ENCODE peak calls at places on chromosomes 13 and 19, in four cellular contexts. E is A549, Z is K562, Q is GM12878. C is an unnamed sample.

GRCh38 chr19:3145909-3146676 is 10.3 kb downstream of the GNA15 start:
- DNase-seq in E (no peak), Z (peak; percentile 18), Q (no peak), C (no peak)

GRCh38 chr19:55930996-55931515 is 1.1 kb downstream of the NLRP13 start:
- DNase-seq in E (no peak), Z (no peak), Q (peak; percentile 35), C (no peak)

GRCh38 chr19:55451522-55452380 is 8.7 kb upstream of the SHISA7 start:
- DNase-seq in E (no peak), Z (peak; percentile 28), Q (no peak), C (no peak)

GRCh38 chr13:33053397-33054066 is 37.3 kb downstream of the KL start:
- DNase-seq in E (no peak), Z (no peak), Q (no peak), C (no peak)

GRCh38 chr13:85970727-85971126 is 171.5 kb upstream of the SLITRK6 start:
- DNase-seq in E (no peak), Z (no peak), Q (no peak), C (no peak)

GRCh38 chr19:39406656-39407393 is at the start of gene ZFP36:
- DNase-seq in E (peak; percentile 95), Z (peak; percentile 89), Q (no peak), C (peak; percentile 83)

GRCh38 chr13:114107686-114108081 is 24.7 kb downstream of the RASA3 start:
- DNase-seq in E (no peak), Z (no peak), Q (no peak), C (peak; percentile 91)

GRCh38 chr13:99969934-99970760 is 1.4 kb downstream of the ZIC5 start:
- DNase-seq in E (no peak), Z (peak; percentile 91), Q (no peak), C (no peak)

GRCh38 chr19:2166741-2167738 is 3.3 kb downstream of the DOT1L start:
- DNase-seq in E (no peak), Z (no peak), Q (no peak), C (peak; percentile 67)

GRCh38 chr19:48444933-48445194 is 919 bp upstream of the GRWD1 start:
- DNase-seq in E (no peak), Z (no peak), Q (no peak), C (no peak)

GRCh38 chr19:16559896-16560295 is 12.3 kb downstream of the SLC35E1 start:
- DNase-seq in E (no peak), Z (no peak), Q (no peak), C (no peak)

GRCh38 chr19:5700455-5701092 is 10.5 kb downstream of the RPL36 start:
- DNase-seq in E (no peak), Z (no peak), Q (no peak), C (no peak)

GRCh38 chr19:55256562-55257460 is 2.0 kb downstream of the PPP6R1 start:
- DNase-seq in E (no peak), Z (no peak), Q (no peak), C (no peak)

GRCh38 chr19:48296963-48297734 is 27.3 kb downstream of the ZNF114 start:
- DNase-seq in E (no peak), Z (no peak), Q (no peak), C (no peak)

GRCh38 chr13:90336507-90336906 is 1011.0 kb upstream of the MIR17HG start:
- DNase-seq in E (no peak), Z (no peak), Q (no peak), C (no peak)

GRCh38 chr19:50501568-50502475 is 9.2 kb downstream of the JOSD2 start:
- DNase-seq in E (no peak), Z (no peak), Q (no peak), C (no peak)

GRCh38 chr19:38699027-38699346 is 45.3 kb downstream of the CAPN12 start:
- DNase-seq in E (no peak), Z (no peak), Q (no peak), C (no peak)

GRCh38 chr13:113726961-113727411 is 32.0 kb upstream of the TMEM255B start:
- DNase-seq in E (no peak), Z (no peak), Q (no peak), C (peak; percentile 31)

GRCh38 chr19:10760268-10760944 is 42.5 kb downstream of the DNM2 start:
- DNase-seq in E (no peak), Z (no peak), Q (no peak), C (no peak)

GRCh38 chr13:47175172-47175806 is 278.4 kb upstream of the HTR2A start:
- DNase-seq in E (no peak), Z (no peak), Q (no peak), C (peak; percentile 95)

GRCh38 chr13:97364031-97364430 is 69.9 kb upstream of the RAP2A start:
- DNase-seq in E (no peak), Z (no peak), Q (no peak), C (no peak)

GRCh38 chr19:35216833-35217707 is 11.5 kb downstream of the FAM187B start:
- DNase-seq in E (no peak), Z (no peak), Q (no peak), C (no peak)

GRCh38 chr13:84962141-84962750 is 837.0 kb downstream of the SLITRK6 start:
- DNase-seq in E (no peak), Z (no peak), Q (no peak), C (no peak)

GRCh38 chr13:112531263-112531794 is 56.6 kb downstream of the TUBGCP3 start:
- DNase-seq in E (no peak), Z (no peak), Q (no peak), C (no peak)

GRCh38 chr19:46296722-46297431 is at the start of gene HIF3A:
- DNase-seq in E (no peak), Z (peak; percentile 50), Q (no peak), C (no peak)

GRCh38 chr19:17005000-17005399 is 21.6 kb downstream of the CPAMD8 start:
- DNase-seq in E (no peak), Z (no peak), Q (no peak), C (no peak)

GRCh38 chr19:52724701-52725514 is 9.9 kb downstream of the ZNF611 start:
- DNase-seq in E (no peak), Z (peak; percentile 39), Q (no peak), C (no peak)

GRCh38 chr13:41509996-41510395 is 52.6 kb downstream of the RGCC start:
- DNase-seq in E (no peak), Z (no peak), Q (no peak), C (no peak)

GRCh38 chr13:73983109-73983508 is 151.1 kb downstream of the KLF12 start:
- DNase-seq in E (no peak), Z (no peak), Q (no peak), C (no peak)

GRCh38 chr13:73985789-73986188 is 148.4 kb downstream of the KLF12 start:
- DNase-seq in E (no peak), Z (no peak), Q (no peak), C (no peak)

GRCh38 chr13:73984201-73984600 is 150.0 kb downstream of the KLF12 start:
- DNase-seq in E (no peak), Z (no peak), Q (no peak), C (no peak)

GRCh38 chr13:73987618-73988017 is 146.6 kb downstream of the KLF12 start:
- DNase-seq in E (no peak), Z (no peak), Q (no peak), C (no peak)

GRCh38 chr13:73984949-73985691 is 149.1 kb downstream of the KLF12 start:
- DNase-seq in E (no peak), Z (no peak), Q (no peak), C (no peak)
- TF ChIP-seq ELK1 in E (no peak), Z (no peak), Q (no peak), C (no peak)

GRCh38 chr19:13742756-13743155 is 21.6 kb upstream of the MRI1 start:
- DNase-seq in E (no peak), Z (no peak), Q (no peak), C (peak; percentile 63)

GRCh38 chr19:13751436-13751835 is 12.9 kb upstream of the MRI1 start:
- DNase-seq in E (no peak), Z (no peak), Q (no peak), C (no peak)

GRCh38 chr19:13744179-13744578 is 20.1 kb upstream of the MRI1 start:
- DNase-seq in E (no peak), Z (no peak), Q (no peak), C (no peak)

GRCh38 chr19:13747098-13747453 is 17.2 kb upstream of the MRI1 start:
- DNase-seq in E (no peak), Z (no peak), Q (no peak), C (no peak)

DNA sequence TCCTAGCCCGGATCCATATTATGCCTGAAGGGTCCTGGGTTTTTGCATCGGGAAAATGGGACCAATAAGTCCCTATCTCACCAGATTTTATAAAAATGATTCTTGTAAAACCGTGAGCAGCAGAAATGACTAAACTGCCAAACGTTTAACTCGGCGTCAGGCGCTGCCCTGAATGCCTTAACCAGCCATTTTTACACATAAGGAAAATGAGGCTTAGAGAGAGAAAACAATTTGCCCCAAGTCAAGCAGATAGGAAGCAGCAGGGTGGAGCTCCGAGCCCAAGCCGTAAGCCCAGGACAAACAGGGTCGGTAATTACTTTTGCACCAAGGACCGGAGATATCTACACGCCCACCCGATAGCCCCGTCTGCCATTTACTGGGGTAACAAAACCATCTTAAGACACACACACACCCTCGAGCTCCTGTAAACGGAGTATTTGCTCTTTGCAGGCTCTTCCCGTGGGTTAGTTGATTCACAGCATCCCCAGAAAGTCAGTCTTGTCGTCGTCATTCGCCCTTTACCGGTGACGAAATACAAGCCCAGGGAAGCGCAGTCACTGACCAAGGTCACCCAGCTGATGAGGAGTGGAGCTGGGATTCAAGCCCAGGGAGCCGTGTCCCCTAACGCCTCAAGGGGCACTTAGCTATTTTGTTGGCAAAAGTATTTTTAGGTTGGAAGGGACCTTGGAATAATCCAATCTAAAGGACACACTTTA is 16.0 kb upstream of the MRI1 start:
- DNase-seq in E (peak; percentile 18), Z (peak; percentile 46), Q (no peak), C (peak; percentile 74)
- TF ChIP-seq ELK1 in E (no peak), Z (no peak), Q (no peak), C (no peak)

GRCh38 chr13:72864142-72865035 is 82.5 kb downstream of the PIBF1 start:
- DNase-seq in E (no peak), Z (no peak), Q (peak; percentile 21), C (peak; percentile 69)
- TF ChIP-seq ELK1 in E (no peak), Z (no peak), Q (no peak), C (no peak)

GRCh38 chr19:4305659-4306058 is 1.3 kb downstream of the FSD1 start:
- DNase-seq in E (no peak), Z (no peak), Q (no peak), C (no peak)

GRCh38 chr19:4305253-4305612 is 835 bp downstream of the FSD1 start:
- DNase-seq in E (no peak), Z (no peak), Q (no peak), C (no peak)

GRCh38 chr19:4304509-4305252 is at the start of gene FSD1:
- DNase-seq in E (peak; percentile 89), Z (peak; percentile 94), Q (no peak), C (peak; percentile 40)

DNA sequence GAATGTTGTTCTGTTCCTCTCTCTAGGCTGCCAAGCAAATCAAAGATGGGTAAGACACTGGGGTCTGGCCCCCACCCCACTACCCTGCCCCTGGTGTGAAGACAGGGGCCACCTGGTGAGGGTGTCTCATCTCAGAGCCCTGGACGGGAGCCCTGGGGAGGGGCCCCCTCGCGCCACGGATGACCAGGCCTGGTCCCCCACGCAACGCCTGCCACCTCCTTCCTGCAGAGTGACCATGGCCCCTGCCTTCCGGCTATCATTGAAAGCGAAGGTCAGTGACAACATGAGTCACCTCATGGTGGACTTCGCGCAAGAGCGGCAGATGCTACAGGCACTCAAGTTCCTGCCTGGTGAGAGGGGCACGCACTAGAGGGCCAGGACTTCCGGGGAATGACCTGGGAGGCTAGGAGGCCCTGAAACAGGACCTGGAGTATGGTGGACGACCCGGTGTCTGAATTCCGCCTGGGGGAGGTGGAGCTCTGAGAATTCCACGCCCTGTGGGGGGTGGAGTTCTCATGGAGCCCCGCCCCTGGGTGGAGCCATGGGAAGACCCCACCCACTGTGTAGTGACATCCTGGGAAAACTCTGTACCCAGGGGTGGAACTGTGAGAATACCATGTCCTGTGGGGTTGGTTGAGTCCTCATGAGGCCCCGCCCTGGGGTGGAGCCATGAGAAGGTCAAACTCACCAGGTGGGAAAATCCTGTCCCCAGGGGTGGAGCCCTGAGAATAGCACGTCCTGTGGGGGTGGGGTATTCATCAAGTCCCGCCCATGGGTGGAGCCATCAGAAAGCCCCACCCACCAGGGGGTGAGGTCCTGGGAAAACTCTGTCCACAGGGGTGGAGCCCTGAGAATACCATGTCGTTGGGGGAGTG is 6.1 kb downstream of the FSD1 start:
- DNase-seq in E (no peak), Z (peak; percentile 97), Q (no peak), C (no peak)
- TF ChIP-seq ELK1 in E (no peak), Z (no peak), Q (no peak), C (no peak)

C was measured in IMR-90.